ENCODE peak calls at places on chromosomes 7 and 10, in nine cellular contexts. B is neural progenitor cell; E is tibial nerve; R is breast epithelium; U is CD4-positive, CD25-positive, alpha-beta regulatory T cell; Q is H1; N is A549; G is naive thymus-derived CD4-positive, alpha-beta T cell; P is heart right ventricle. J is an unnamed sample. For H3K9me3, the result is how much of the 10 kb centered on the place peaks cover.

GRCh38 chr7:54542920-54543539 is 855 bp downstream of the VSTM2A start:
- DNase-seq in B (peak), N (no peak), U (no peak), E (no peak), Q (no peak), R (no peak), G (no peak), P (no peak), J (no peak)

GRCh38 chr10:72783290-72783689 is 91.3 kb downstream of the MCU start:
- DNase-seq in R (no peak), N (no peak), P (no peak), Q (no peak), U (no peak), G (no peak), B (no peak), E (no peak), J (no peak)

GRCh38 chr10:132102717-132103110 is 37.0 kb downstream of the JAKMIP3 start:
- DNase-seq in G (no peak), E (no peak), N (no peak), U (no peak), Q (no peak), B (no peak), P (no peak), R (no peak), J (no peak)

GRCh38 chr7:2527505-2528464 is 8.2 kb downstream of the LFNG start:
- DNase-seq in G (no peak), U (peak), B (no peak), Q (no peak), P (peak), E (no peak), R (no peak), N (peak), J (no peak)

GRCh38 chr7:30996261-30996660 is 32.5 kb downstream of the GHRHR start:
- DNase-seq in P (peak), N (no peak), E (peak), U (no peak), Q (no peak), G (no peak), B (no peak), R (no peak), J (no peak)

GRCh38 chr10:54139819-54140428 is 661.1 kb downstream of the PCDH15 start:
- DNase-seq in E (no peak), N (no peak), Q (no peak), U (no peak), P (no peak), G (no peak), R (no peak), B (no peak), J (no peak)

GRCh38 chr10:99008106-99008505 is 227.5 kb downstream of the HPSE2 start:
- DNase-seq in E (no peak), Q (no peak), B (no peak), N (no peak), P (no peak), G (no peak), U (no peak), R (no peak), J (no peak)

GRCh38 chr10:22443200-22443881 is 98.0 kb downstream of the SPAG6 start:
- DNase-seq in R (no peak), G (no peak), E (no peak), Q (no peak), B (no peak), P (no peak), U (no peak), N (no peak), J (no peak)

GRCh38 chr10:124182088-124182541 is 88.7 kb upstream of the CHST15 start:
- DNase-seq in P (peak), G (no peak), B (no peak), U (no peak), N (no peak), Q (peak), R (no peak), E (no peak), J (no peak)

GRCh38 chr7:124796771-124797170 is 31.2 kb upstream of the GPR37 start:
- DNase-seq in E (no peak), R (no peak), P (no peak), N (no peak), B (no peak), U (no peak), Q (no peak), G (no peak), J (no peak)

GRCh38 chr7:1925973-1926907 is 256.2 kb downstream of the ELFN1 start:
- DNase-seq in U (peak), E (no peak), G (peak), P (no peak), N (no peak), Q (no peak), B (no peak), R (no peak), J (no peak)

GRCh38 chr10:29057712-29058426 is 231.0 kb upstream of the LYZL1 start:
- DNase-seq in Q (no peak), B (no peak), N (no peak), P (no peak), U (no peak), R (no peak), G (no peak), E (peak), J (no peak)

GRCh38 chr7:151099486-151100211 is 13.4 kb downstream of the AGAP3 start:
- DNase-seq in P (no peak), Q (no peak), N (no peak), E (no peak), R (no peak), U (no peak), B (no peak), G (no peak), J (no peak)

GRCh38 chr10:35783305-35783838 is 141.3 kb upstream of the FZD8 start:
- DNase-seq in P (no peak), Q (no peak), R (no peak), B (no peak), G (no peak), E (no peak), U (no peak), N (peak), J (no peak)

GRCh38 chr10:123562387-123562786 is 103.8 kb upstream of the GPR26 start:
- DNase-seq in B (no peak), U (no peak), E (no peak), R (no peak), P (no peak), Q (no peak), N (no peak), G (no peak), J (no peak)

GRCh38 chr10:11160982-11161554 is 143.4 kb downstream of the CELF2 start:
- DNase-seq in U (no peak), G (no peak), E (peak), N (no peak), B (no peak), R (no peak), Q (no peak), P (no peak), J (no peak)

GRCh38 chr7:36923831-36924555 is 199.7 kb upstream of the AOAH start:
- DNase-seq in E (no peak), P (no peak), G (no peak), R (no peak), Q (no peak), B (no peak), N (no peak), U (no peak), J (no peak)

GRCh38 chr10:112985701-112986510 is 35.9 kb downstream of the TCF7L2 start:
- DNase-seq in N (no peak), G (no peak), B (no peak), R (no peak), E (no peak), U (no peak), Q (no peak), P (no peak), J (no peak)

GRCh38 chr10:3400368-3400767 is 227.8 kb upstream of the PITRM1 start:
- DNase-seq in R (no peak), P (no peak), Q (no peak), U (no peak), G (no peak), N (no peak), E (no peak), B (no peak), J (no peak)

GRCh38 chr7:117737882-117738281 is 135.4 kb downstream of the CTTNBP2 start:
- DNase-seq in U (no peak), B (no peak), Q (no peak), N (no peak), E (no peak), R (no peak), P (no peak), G (no peak), J (no peak)

GRCh38 chr7:13276977-13277376 is 589.5 kb downstream of the ARL4A start:
- DNase-seq in N (peak), E (no peak), Q (no peak), B (peak), U (no peak), G (no peak), P (no peak), R (no peak), J (no peak)

GRCh38 chr7:114879554-114879953 is 42.3 kb upstream of the MDFIC start:
- DNase-seq in B (no peak), E (no peak), P (no peak), Q (no peak), U (no peak), N (no peak), R (no peak), G (no peak), J (no peak)

GRCh38 chr10:22369433-22370072 is 24.3 kb downstream of the SPAG6 start:
- DNase-seq in U (no peak), N (peak), B (no peak), Q (no peak), R (no peak), P (no peak), E (no peak), G (no peak), J (no peak)

GRCh38 chr7:96861-97260 is 95.5 kb upstream of the FAM20C start:
- DNase-seq in R (no peak), P (no peak), B (no peak), U (no peak), N (no peak), E (no peak), Q (peak), G (no peak), J (no peak)

GRCh38 chr10:7625009-7625408 is 41.8 kb downstream of the ITIH5 start:
- DNase-seq in R (no peak), Q (no peak), U (no peak), B (no peak), P (no peak), E (no peak), N (no peak), G (no peak), J (no peak)

GRCh38 chr7:34315032-34315431 is 343.0 kb upstream of the NPSR1 start:
- DNase-seq in U (no peak), G (no peak), P (no peak), Q (no peak), E (no peak), R (no peak), B (no peak), N (peak), J (no peak)

GRCh38 chr7:3267928-3268690 is 32.9 kb upstream of the SDK1 start:
- DNase-seq in P (no peak), E (no peak), B (no peak), N (peak), Q (no peak), G (no peak), U (no peak), R (no peak), J (no peak)

GRCh38 chr7:122550545-122550944 is 148.4 kb downstream of the RNF133 start:
- DNase-seq in E (no peak), P (no peak), N (no peak), Q (no peak), G (no peak), U (no peak), R (no peak), B (no peak), J (no peak)

DNA sequence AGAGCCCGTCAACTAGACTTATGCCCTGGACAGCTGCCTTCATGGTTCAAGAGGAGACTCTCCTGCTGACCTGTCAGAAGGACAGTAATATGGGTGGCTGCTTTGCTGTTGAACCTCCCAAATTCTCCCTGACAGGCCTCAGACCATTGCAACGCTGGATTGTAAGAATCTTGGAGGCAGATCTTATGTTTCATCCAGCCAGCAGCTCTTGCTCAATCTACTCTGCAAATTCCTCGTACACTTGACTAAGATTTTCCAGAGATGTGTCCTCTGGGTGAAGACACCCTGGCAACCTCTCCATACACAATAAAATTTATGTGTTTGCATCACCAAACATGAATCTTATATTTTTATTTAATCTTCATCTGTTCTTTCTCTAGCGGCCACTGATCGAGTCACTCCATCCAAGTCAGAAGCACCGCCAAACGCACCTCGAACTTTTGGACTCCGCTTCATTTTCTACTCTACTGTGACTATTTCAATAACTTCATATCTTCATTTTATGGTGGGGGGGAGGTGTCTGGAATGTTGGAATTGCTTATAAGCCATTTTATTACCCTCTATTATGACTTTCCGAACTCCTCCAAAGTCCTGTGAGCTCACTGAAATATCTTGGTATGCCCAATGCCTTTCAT is 623.2 kb downstream of the ACTR3B start:
- DNase-seq in Q (peak), E (peak), R (no peak), G (no peak), B (no peak), P (no peak), N (no peak), U (no peak), J (no peak)
- H3K9me3 ChIP-seq in Q (under half), E (under half), R (under half), G (under half), B (under half), P (under half), N (under half), U (under half), J (under half)

DNA sequence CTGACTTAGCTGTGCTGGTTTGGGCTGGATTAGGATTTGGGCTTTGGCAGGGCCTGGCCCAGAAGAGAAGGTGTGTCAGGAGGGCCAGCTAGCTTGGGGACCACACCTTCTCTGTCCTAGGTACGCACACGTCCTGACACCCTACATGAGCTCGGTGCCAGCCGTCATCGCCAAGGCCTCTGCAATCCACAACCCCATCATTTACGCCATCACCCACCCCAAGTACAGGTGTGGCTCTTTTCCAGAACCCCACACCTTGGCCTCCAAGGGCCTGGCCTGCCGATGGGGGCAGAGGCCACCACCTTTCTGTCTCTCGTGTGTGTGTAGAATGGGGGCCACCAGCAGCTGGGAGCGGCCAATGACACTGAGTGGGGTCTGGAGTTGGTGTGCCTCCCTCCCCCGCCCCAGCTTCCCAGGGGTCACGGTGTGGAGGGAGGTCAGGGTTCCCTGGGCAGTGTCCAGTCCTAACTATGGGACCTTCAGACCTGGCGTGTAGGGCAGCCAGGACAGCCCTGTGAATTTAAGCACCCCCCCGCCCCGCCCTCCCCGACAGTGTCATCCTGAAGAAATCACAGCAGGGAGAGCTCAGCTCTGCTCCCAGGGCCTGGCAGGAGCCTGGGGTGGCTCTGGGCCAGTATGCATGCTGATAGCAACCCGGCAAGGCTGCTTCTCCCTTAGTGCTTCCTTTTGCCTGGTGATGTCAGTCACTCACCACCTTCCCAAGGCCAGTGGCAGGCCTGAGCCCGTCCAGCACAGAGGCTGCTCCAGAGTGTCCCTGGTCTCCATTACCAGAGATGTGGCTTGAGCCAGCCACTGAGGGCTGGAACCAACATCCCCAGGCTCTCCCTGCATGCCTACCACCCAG is 6.9 kb upstream of the LDB3 start:
- DNase-seq in E (no peak), P (peak), R (no peak), N (no peak), Q (no peak), U (no peak), G (no peak), B (no peak), J (no peak)
- H3K9me3 ChIP-seq in E (under half), P (under half), R (under half), N (under half), Q (under half), U (under half), G (under half), B (under half), J (under half)

GRCh38 chr7:64509583-64509982 is 53.3 kb downstream of the ZNF680 start:
- DNase-seq in N (peak), G (no peak), R (no peak), E (no peak), B (no peak), U (no peak), P (no peak), Q (no peak), J (no peak)

GRCh38 chr7:64504581-64505120 is 58.2 kb downstream of the ZNF680 start:
- DNase-seq in R (no peak), P (no peak), E (no peak), B (no peak), Q (no peak), G (no peak), U (no peak), N (no peak), J (no peak)
- H3K9me3 ChIP-seq in R (under half), P (half or more), E (under half), B (under half), Q (half or more), G (under half), U (half or more), N (under half), J (under half)

GRCh38 chr10:133448120-133448519 is 5.6 kb upstream of the SCART1 start:
- DNase-seq in B (no peak), R (no peak), U (no peak), E (no peak), N (no peak), Q (no peak), P (no peak), G (no peak), J (no peak)
- H3K9me3 ChIP-seq in B (under half), R (under half), U (under half), E (under half), N (under half), Q (half or more), P (under half), G (under half), J (under half)

GRCh38 chr10:43479275-43479674 is 42.4 kb downstream of the ZNF487 start:
- DNase-seq in U (no peak), R (no peak), G (no peak), Q (no peak), B (no peak), E (no peak), P (no peak), N (no peak), J (no peak)

GRCh38 chr10:43482319-43483078 is 45.6 kb downstream of the ZNF487 start:
- DNase-seq in P (no peak), Q (no peak), B (no peak), N (no peak), E (no peak), U (no peak), R (no peak), G (no peak), J (no peak)
- H3K9me3 ChIP-seq in P (half or more), Q (under half), B (under half), N (half or more), E (under half), U (under half), R (half or more), G (under half), J (under half)

J was measured in T-helper 17 cell.